ENCODE peak calls at places on chromosomes 4 and X, in eight cellular contexts. One of them, this sample, is unnamed.

GRCh38 chr4:98430708-98431403 is 169.7 kb downstream of the RAP1GDS1 start:
- DNase-seq in GM18507: no peak
- DNase-seq in ELR: peak
- DNase-seq in stomach: no peak
- DNase-seq in right atrium auricular region: no peak
- DNase-seq in NCI-H524 treated with DMSO at 0.1 percent for 48 hours: no peak
- DNase-seq in NCI-H1105 treated with DMSO at 0.1 percent for 48 hours: no peak
- DNase-seq in NCI-H1092 treated with DMSO at 0.1 percent for 48 hours: no peak
- DNase-seq in this sample: no peak

GRCh38 chr4:3201718-3202702 is 46.9 kb upstream of the MSANTD1 start:
- DNase-seq in GM18507: peak
- DNase-seq in ELR: peak
- DNase-seq in stomach: peak
- DNase-seq in right atrium auricular region: no peak
- DNase-seq in NCI-H524 treated with DMSO at 0.1 percent for 48 hours: no peak
- DNase-seq in NCI-H1105 treated with DMSO at 0.1 percent for 48 hours: no peak
- DNase-seq in NCI-H1092 treated with DMSO at 0.1 percent for 48 hours: no peak
- DNase-seq in this sample: peak

GRCh38 chr4:17911608-17912007 is 100.8 kb downstream of the NCAPG start:
- DNase-seq in GM18507: no peak
- DNase-seq in ELR: no peak
- DNase-seq in stomach: no peak
- DNase-seq in right atrium auricular region: no peak
- DNase-seq in NCI-H524 treated with DMSO at 0.1 percent for 48 hours: no peak
- DNase-seq in NCI-H1105 treated with DMSO at 0.1 percent for 48 hours: no peak
- DNase-seq in NCI-H1092 treated with DMSO at 0.1 percent for 48 hours: no peak
- DNase-seq in this sample: no peak

GRCh38 chr4:36133658-36134057 is 110.7 kb downstream of the ARAP2 start:
- DNase-seq in GM18507: no peak
- DNase-seq in ELR: no peak
- DNase-seq in stomach: no peak
- DNase-seq in right atrium auricular region: no peak
- DNase-seq in NCI-H524 treated with DMSO at 0.1 percent for 48 hours: no peak
- DNase-seq in NCI-H1105 treated with DMSO at 0.1 percent for 48 hours: no peak
- DNase-seq in NCI-H1092 treated with DMSO at 0.1 percent for 48 hours: no peak
- DNase-seq in this sample: no peak

GRCh38 chr4:148065069-148065468 is 333.2 kb downstream of the ARHGAP10 start:
- DNase-seq in GM18507: no peak
- DNase-seq in ELR: no peak
- DNase-seq in stomach: no peak
- DNase-seq in right atrium auricular region: no peak
- DNase-seq in NCI-H524 treated with DMSO at 0.1 percent for 48 hours: no peak
- DNase-seq in NCI-H1105 treated with DMSO at 0.1 percent for 48 hours: no peak
- DNase-seq in NCI-H1092 treated with DMSO at 0.1 percent for 48 hours: no peak
- DNase-seq in this sample: no peak

GRCh38 chr4:78588894-78589545 is 37.5 kb downstream of the ANXA3 start:
- DNase-seq in GM18507: no peak
- DNase-seq in ELR: no peak
- DNase-seq in stomach: no peak
- DNase-seq in right atrium auricular region: no peak
- DNase-seq in NCI-H524 treated with DMSO at 0.1 percent for 48 hours: no peak
- DNase-seq in NCI-H1105 treated with DMSO at 0.1 percent for 48 hours: no peak
- DNase-seq in NCI-H1092 treated with DMSO at 0.1 percent for 48 hours: no peak
- DNase-seq in this sample: no peak

GRCh38 chrX:112834016-112834855 is 6.4 kb downstream of the AMOT start:
- DNase-seq in GM18507: no peak
- DNase-seq in ELR: peak
- DNase-seq in stomach: no peak
- DNase-seq in right atrium auricular region: no peak
- DNase-seq in NCI-H524 treated with DMSO at 0.1 percent for 48 hours: no peak
- DNase-seq in NCI-H1105 treated with DMSO at 0.1 percent for 48 hours: no peak
- DNase-seq in NCI-H1092 treated with DMSO at 0.1 percent for 48 hours: no peak
- DNase-seq in this sample: no peak

GRCh38 chr4:139077567-139078355 is 62.2 kb downstream of the NOCT start:
- DNase-seq in GM18507: no peak
- DNase-seq in ELR: no peak
- DNase-seq in stomach: no peak
- DNase-seq in right atrium auricular region: no peak
- DNase-seq in NCI-H524 treated with DMSO at 0.1 percent for 48 hours: no peak
- DNase-seq in NCI-H1105 treated with DMSO at 0.1 percent for 48 hours: no peak
- DNase-seq in NCI-H1092 treated with DMSO at 0.1 percent for 48 hours: no peak
- DNase-seq in this sample: no peak

GRCh38 chrX:133608406-133608805 is 193.1 kb upstream of the GPC4 start:
- DNase-seq in GM18507: no peak
- DNase-seq in ELR: no peak
- DNase-seq in stomach: no peak
- DNase-seq in right atrium auricular region: no peak
- DNase-seq in NCI-H524 treated with DMSO at 0.1 percent for 48 hours: no peak
- DNase-seq in NCI-H1105 treated with DMSO at 0.1 percent for 48 hours: no peak
- DNase-seq in NCI-H1092 treated with DMSO at 0.1 percent for 48 hours: no peak
- DNase-seq in this sample: peak

GRCh38 chr4:65344278-65344825 is 325.9 kb downstream of the EPHA5 start:
- DNase-seq in GM18507: no peak
- DNase-seq in ELR: no peak
- DNase-seq in stomach: no peak
- DNase-seq in right atrium auricular region: no peak
- DNase-seq in NCI-H524 treated with DMSO at 0.1 percent for 48 hours: no peak
- DNase-seq in NCI-H1105 treated with DMSO at 0.1 percent for 48 hours: no peak
- DNase-seq in NCI-H1092 treated with DMSO at 0.1 percent for 48 hours: no peak
- DNase-seq in this sample: no peak

GRCh38 chrX:80334583-80334982 is 85.7 kb upstream of the TENT5D start:
- DNase-seq in GM18507: no peak
- DNase-seq in ELR: no peak
- DNase-seq in stomach: no peak
- DNase-seq in right atrium auricular region: no peak
- DNase-seq in NCI-H524 treated with DMSO at 0.1 percent for 48 hours: no peak
- DNase-seq in NCI-H1105 treated with DMSO at 0.1 percent for 48 hours: peak
- DNase-seq in NCI-H1092 treated with DMSO at 0.1 percent for 48 hours: no peak
- DNase-seq in this sample: no peak

GRCh38 chr4:42151568-42152506 is 618 bp downstream of the BEND4 start:
- DNase-seq in GM18507: peak
- DNase-seq in ELR: peak
- DNase-seq in stomach: peak
- DNase-seq in right atrium auricular region: no peak
- DNase-seq in NCI-H524 treated with DMSO at 0.1 percent for 48 hours: peak
- DNase-seq in NCI-H1105 treated with DMSO at 0.1 percent for 48 hours: peak
- DNase-seq in NCI-H1092 treated with DMSO at 0.1 percent for 48 hours: peak
- DNase-seq in this sample: no peak

GRCh38 chr4:124429746-124430250 is 282.7 kb downstream of the ANKRD50 start:
- DNase-seq in GM18507: no peak
- DNase-seq in ELR: no peak
- DNase-seq in stomach: no peak
- DNase-seq in right atrium auricular region: no peak
- DNase-seq in NCI-H524 treated with DMSO at 0.1 percent for 48 hours: no peak
- DNase-seq in NCI-H1105 treated with DMSO at 0.1 percent for 48 hours: no peak
- DNase-seq in NCI-H1092 treated with DMSO at 0.1 percent for 48 hours: no peak
- DNase-seq in this sample: no peak

GRCh38 chr4:4477391-4477790 is 64.5 kb downstream of the STX18 start:
- DNase-seq in GM18507: no peak
- DNase-seq in ELR: no peak
- DNase-seq in stomach: no peak
- DNase-seq in right atrium auricular region: no peak
- DNase-seq in NCI-H524 treated with DMSO at 0.1 percent for 48 hours: no peak
- DNase-seq in NCI-H1105 treated with DMSO at 0.1 percent for 48 hours: no peak
- DNase-seq in NCI-H1092 treated with DMSO at 0.1 percent for 48 hours: no peak
- DNase-seq in this sample: no peak

GRCh38 chr4:124610214-124610613 is 102.3 kb downstream of the ANKRD50 start:
- DNase-seq in GM18507: no peak
- DNase-seq in ELR: no peak
- DNase-seq in stomach: no peak
- DNase-seq in right atrium auricular region: no peak
- DNase-seq in NCI-H524 treated with DMSO at 0.1 percent for 48 hours: no peak
- DNase-seq in NCI-H1105 treated with DMSO at 0.1 percent for 48 hours: no peak
- DNase-seq in NCI-H1092 treated with DMSO at 0.1 percent for 48 hours: no peak
- DNase-seq in this sample: no peak

GRCh38 chr4:123444298-123444731 is 47.7 kb downstream of the SPRY1 start:
- DNase-seq in GM18507: peak
- DNase-seq in ELR: no peak
- DNase-seq in stomach: no peak
- DNase-seq in right atrium auricular region: no peak
- DNase-seq in NCI-H524 treated with DMSO at 0.1 percent for 48 hours: peak
- DNase-seq in NCI-H1105 treated with DMSO at 0.1 percent for 48 hours: no peak
- DNase-seq in NCI-H1092 treated with DMSO at 0.1 percent for 48 hours: peak
- DNase-seq in this sample: peak

GRCh38 chrX:48590203-48591103 is 6.8 kb upstream of the WDR13 start:
- DNase-seq in GM18507: no peak
- DNase-seq in ELR: no peak
- DNase-seq in stomach: no peak
- DNase-seq in right atrium auricular region: no peak
- DNase-seq in NCI-H524 treated with DMSO at 0.1 percent for 48 hours: no peak
- DNase-seq in NCI-H1105 treated with DMSO at 0.1 percent for 48 hours: no peak
- DNase-seq in NCI-H1092 treated with DMSO at 0.1 percent for 48 hours: no peak
- DNase-seq in this sample: no peak

GRCh38 chr4:1775731-1776500 is 17.2 kb upstream of the FGFR3 start:
- DNase-seq in GM18507: no peak
- DNase-seq in ELR: peak
- DNase-seq in stomach: no peak
- DNase-seq in right atrium auricular region: no peak
- DNase-seq in NCI-H524 treated with DMSO at 0.1 percent for 48 hours: no peak
- DNase-seq in NCI-H1105 treated with DMSO at 0.1 percent for 48 hours: no peak
- DNase-seq in NCI-H1092 treated with DMSO at 0.1 percent for 48 hours: no peak
- DNase-seq in this sample: no peak

GRCh38 chr4:39976945-39977488 is 694 bp downstream of the PDS5A start:
- DNase-seq in GM18507: peak
- DNase-seq in ELR: peak
- DNase-seq in stomach: peak
- DNase-seq in right atrium auricular region: no peak
- DNase-seq in NCI-H524 treated with DMSO at 0.1 percent for 48 hours: no peak
- DNase-seq in NCI-H1105 treated with DMSO at 0.1 percent for 48 hours: no peak
- DNase-seq in NCI-H1092 treated with DMSO at 0.1 percent for 48 hours: peak
- DNase-seq in this sample: no peak

GRCh38 chr4:109067509-109068205 is 234.8 kb downstream of the COL25A1 start:
- DNase-seq in GM18507: no peak
- DNase-seq in ELR: no peak
- DNase-seq in stomach: no peak
- DNase-seq in right atrium auricular region: no peak
- DNase-seq in NCI-H524 treated with DMSO at 0.1 percent for 48 hours: peak
- DNase-seq in NCI-H1105 treated with DMSO at 0.1 percent for 48 hours: no peak
- DNase-seq in NCI-H1092 treated with DMSO at 0.1 percent for 48 hours: no peak
- DNase-seq in this sample: peak

GRCh38 chr4:154189346-154189745 is 302.3 kb downstream of the DCHS2 start:
- DNase-seq in GM18507: no peak
- DNase-seq in ELR: peak
- DNase-seq in stomach: no peak
- DNase-seq in right atrium auricular region: no peak
- DNase-seq in NCI-H524 treated with DMSO at 0.1 percent for 48 hours: no peak
- DNase-seq in NCI-H1105 treated with DMSO at 0.1 percent for 48 hours: no peak
- DNase-seq in NCI-H1092 treated with DMSO at 0.1 percent for 48 hours: no peak
- DNase-seq in this sample: no peak

GRCh38 chr4:150418757-150419410 is 163.1 kb upstream of the MAB21L2 start:
- DNase-seq in GM18507: no peak
- DNase-seq in ELR: no peak
- DNase-seq in stomach: no peak
- DNase-seq in right atrium auricular region: no peak
- DNase-seq in NCI-H524 treated with DMSO at 0.1 percent for 48 hours: no peak
- DNase-seq in NCI-H1105 treated with DMSO at 0.1 percent for 48 hours: no peak
- DNase-seq in NCI-H1092 treated with DMSO at 0.1 percent for 48 hours: no peak
- DNase-seq in this sample: no peak

GRCh38 chrX:7647826-7648225 is 195.1 kb upstream of the VCX start:
- DNase-seq in GM18507: no peak
- DNase-seq in ELR: no peak
- DNase-seq in stomach: no peak
- DNase-seq in right atrium auricular region: no peak
- DNase-seq in NCI-H524 treated with DMSO at 0.1 percent for 48 hours: peak
- DNase-seq in NCI-H1105 treated with DMSO at 0.1 percent for 48 hours: no peak
- DNase-seq in NCI-H1092 treated with DMSO at 0.1 percent for 48 hours: peak
- DNase-seq in this sample: no peak

GRCh38 chr4:102580463-102580842 is 79.3 kb downstream of the NFKB1 start:
- DNase-seq in GM18507: no peak
- DNase-seq in ELR: no peak
- DNase-seq in stomach: no peak
- DNase-seq in right atrium auricular region: no peak
- DNase-seq in NCI-H524 treated with DMSO at 0.1 percent for 48 hours: no peak
- DNase-seq in NCI-H1105 treated with DMSO at 0.1 percent for 48 hours: no peak
- DNase-seq in NCI-H1092 treated with DMSO at 0.1 percent for 48 hours: no peak
- DNase-seq in this sample: no peak

GRCh38 chrX:98071331-98071730 is 1187.6 kb downstream of the RPA4 start:
- DNase-seq in GM18507: no peak
- DNase-seq in ELR: no peak
- DNase-seq in stomach: no peak
- DNase-seq in right atrium auricular region: no peak
- DNase-seq in NCI-H524 treated with DMSO at 0.1 percent for 48 hours: no peak
- DNase-seq in NCI-H1105 treated with DMSO at 0.1 percent for 48 hours: no peak
- DNase-seq in NCI-H1092 treated with DMSO at 0.1 percent for 48 hours: no peak
- DNase-seq in this sample: no peak

GRCh38 chr4:132227349-132228165 is 921.5 kb upstream of the PCDH10 start:
- DNase-seq in GM18507: no peak
- DNase-seq in ELR: peak
- DNase-seq in stomach: no peak
- DNase-seq in right atrium auricular region: no peak
- DNase-seq in NCI-H524 treated with DMSO at 0.1 percent for 48 hours: no peak
- DNase-seq in NCI-H1105 treated with DMSO at 0.1 percent for 48 hours: no peak
- DNase-seq in NCI-H1092 treated with DMSO at 0.1 percent for 48 hours: no peak
- DNase-seq in this sample: peak

GRCh38 chr4:65139998-65140397 is 530.3 kb downstream of the EPHA5 start:
- DNase-seq in GM18507: no peak
- DNase-seq in ELR: no peak
- DNase-seq in stomach: no peak
- DNase-seq in right atrium auricular region: no peak
- DNase-seq in NCI-H524 treated with DMSO at 0.1 percent for 48 hours: no peak
- DNase-seq in NCI-H1105 treated with DMSO at 0.1 percent for 48 hours: no peak
- DNase-seq in NCI-H1092 treated with DMSO at 0.1 percent for 48 hours: no peak
- DNase-seq in this sample: no peak

GRCh38 chr4:173176010-173176409 is 7.4 kb downstream of the GALNT7 start:
- DNase-seq in GM18507: no peak
- DNase-seq in ELR: no peak
- DNase-seq in stomach: no peak
- DNase-seq in right atrium auricular region: no peak
- DNase-seq in NCI-H524 treated with DMSO at 0.1 percent for 48 hours: no peak
- DNase-seq in NCI-H1105 treated with DMSO at 0.1 percent for 48 hours: no peak
- DNase-seq in NCI-H1092 treated with DMSO at 0.1 percent for 48 hours: no peak
- DNase-seq in this sample: no peak

GRCh38 chrX:2647627-2648026 is 43.5 kb upstream of the CD99 start:
- DNase-seq in GM18507: no peak
- DNase-seq in ELR: no peak
- DNase-seq in stomach: no peak
- DNase-seq in right atrium auricular region: no peak
- DNase-seq in NCI-H524 treated with DMSO at 0.1 percent for 48 hours: no peak
- DNase-seq in NCI-H1105 treated with DMSO at 0.1 percent for 48 hours: no peak
- DNase-seq in NCI-H1092 treated with DMSO at 0.1 percent for 48 hours: no peak
- DNase-seq in this sample: no peak

GRCh38 chr4:148057425-148058020 is 325.6 kb downstream of the ARHGAP10 start:
- DNase-seq in GM18507: peak
- DNase-seq in ELR: no peak
- DNase-seq in stomach: no peak
- DNase-seq in right atrium auricular region: no peak
- DNase-seq in NCI-H524 treated with DMSO at 0.1 percent for 48 hours: peak
- DNase-seq in NCI-H1105 treated with DMSO at 0.1 percent for 48 hours: no peak
- DNase-seq in NCI-H1092 treated with DMSO at 0.1 percent for 48 hours: no peak
- DNase-seq in this sample: no peak

GRCh38 chr4:102586644-102587021 is 85.5 kb downstream of the NFKB1 start:
- DNase-seq in GM18507: no peak
- DNase-seq in ELR: no peak
- DNase-seq in stomach: no peak
- DNase-seq in right atrium auricular region: no peak
- DNase-seq in NCI-H524 treated with DMSO at 0.1 percent for 48 hours: no peak
- DNase-seq in NCI-H1105 treated with DMSO at 0.1 percent for 48 hours: no peak
- DNase-seq in NCI-H1092 treated with DMSO at 0.1 percent for 48 hours: no peak
- DNase-seq in this sample: no peak

GRCh38 chr4:77586953-77587383 is 18.7 kb upstream of the CXCL13 start:
- DNase-seq in GM18507: peak
- DNase-seq in ELR: no peak
- DNase-seq in stomach: no peak
- DNase-seq in right atrium auricular region: no peak
- DNase-seq in NCI-H524 treated with DMSO at 0.1 percent for 48 hours: no peak
- DNase-seq in NCI-H1105 treated with DMSO at 0.1 percent for 48 hours: no peak
- DNase-seq in NCI-H1092 treated with DMSO at 0.1 percent for 48 hours: no peak
- DNase-seq in this sample: no peak

GRCh38 chrX:154350429-154351182 is 23.8 kb downstream of the FLNA start:
- DNase-seq in GM18507: no peak
- DNase-seq in ELR: no peak
- DNase-seq in stomach: no peak
- DNase-seq in right atrium auricular region: no peak
- DNase-seq in NCI-H524 treated with DMSO at 0.1 percent for 48 hours: no peak
- DNase-seq in NCI-H1105 treated with DMSO at 0.1 percent for 48 hours: no peak
- DNase-seq in NCI-H1092 treated with DMSO at 0.1 percent for 48 hours: no peak
- DNase-seq in this sample: no peak

This sample was measured in body of pancreas.